ENCODE peak calls at places on chromosome 17, in eight cellular contexts. S is PC-9; C is endothelial cell; N is MG63; Q is progenitor cell of endocrine pancreas; F is GM04504; P is stimulated activated CD4-positive, alpha-beta T cell treated with anti-CD3 and anti-CD28 coated beads, Interleukin-4, amount 100 ng/mL, for 4 hours; O is left ventricle myocardium inferior. X is an unnamed sample.

GRCh38 chr17:21302711-21303425 is 18.4 kb downstream of the MAP2K3 start:
- DNase-seq in S (no peak), C (no peak), N (no peak), Q (no peak), F (no peak), P (no peak), O (no peak), X (no peak)

GRCh38 chr17:42698736-42699414 is 16.5 kb downstream of the CNTNAP1 start:
- DNase-seq in S (no peak), C (no peak), N (peak), Q (no peak), F (peak), P (no peak), O (peak), X (no peak)

GRCh38 chr17:60154616-60155426 is 5.0 kb downstream of the CA4 start:
- DNase-seq in S (peak), C (no peak), N (peak), Q (no peak), F (peak), P (no peak), O (no peak), X (no peak)

GRCh38 chr17:14432058-14432457 is 131.2 kb downstream of the HS3ST3B1 start:
- DNase-seq in S (no peak), C (no peak), N (no peak), Q (no peak), F (no peak), P (no peak), O (no peak), X (no peak)

GRCh38 chr17:50993544-50993943 is 127.1 kb downstream of the SPAG9 start:
- DNase-seq in S (no peak), C (no peak), N (no peak), Q (no peak), F (no peak), P (peak), O (no peak), X (no peak)

GRCh38 chr17:46742539-46743270 is 75.8 kb downstream of the WNT3 start:
- DNase-seq in S (peak), C (no peak), N (peak), Q (no peak), F (peak), P (no peak), O (no peak), X (peak)

GRCh38 chr17:45775576-45776011 is 8.5 kb upstream of the CRHR1 start:
- DNase-seq in S (peak), C (no peak), N (peak), Q (no peak), F (no peak), P (no peak), O (peak), X (no peak)

GRCh38 chr17:47305302-47305923 is 18.3 kb upstream of the EFCAB13 start:
- DNase-seq in S (peak), C (no peak), N (peak), Q (no peak), F (peak), P (no peak), O (no peak), X (peak)

GRCh38 chr17:66165537-66166123 is 26.3 kb downstream of the CEP112 start:
- DNase-seq in S (peak), C (peak), N (no peak), Q (no peak), F (peak), P (no peak), O (no peak), X (peak)

GRCh38 chr17:74512041-74512440 is 19.2 kb downstream of the CD300LB start:
- DNase-seq in S (no peak), C (no peak), N (peak), Q (no peak), F (no peak), P (no peak), O (peak), X (no peak)

GRCh38 chr17:22138861-22139469 is 446.6 kb downstream of the KCNJ18 start:
- DNase-seq in S (no peak), C (no peak), N (peak), Q (no peak), F (no peak), P (no peak), O (no peak), X (no peak)

GRCh38 chr17:1710807-1711553 is 803 bp upstream of the TLCD2 start:
- DNase-seq in S (no peak), C (no peak), N (no peak), Q (no peak), F (no peak), P (no peak), O (no peak), X (no peak)

GRCh38 chr17:75822119-75822799 is 21.9 kb downstream of the UNC13D start:
- DNase-seq in S (no peak), C (no peak), N (no peak), Q (no peak), F (no peak), P (peak), O (no peak), X (no peak)

GRCh38 chr17:65261152-65261551 is 124.0 kb downstream of the RGS9 start:
- DNase-seq in S (no peak), C (peak), N (no peak), Q (no peak), F (no peak), P (no peak), O (no peak), X (no peak)

GRCh38 chr17:10447035-10447931 is 22.1 kb downstream of the MYH4 start:
- DNase-seq in S (no peak), C (no peak), N (no peak), Q (no peak), F (no peak), P (no peak), O (no peak), X (no peak)

GRCh38 chr17:7992924-7993323 is 9.5 kb upstream of the GUCY2D start:
- DNase-seq in S (no peak), C (no peak), N (no peak), Q (no peak), F (no peak), P (no peak), O (no peak), X (no peak)

GRCh38 chr17:732788-733720 is 658 bp downstream of the TLCD3A start:
- DNase-seq in S (peak), C (no peak), N (peak), Q (no peak), F (no peak), P (peak), O (peak), X (no peak)

GRCh38 chr17:45118691-45119090 is 13.6 kb downstream of the PLCD3 start:
- DNase-seq in S (no peak), C (no peak), N (no peak), Q (no peak), F (no peak), P (no peak), O (no peak), X (no peak)

GRCh38 chr17:42097691-42098661 is at the start of gene ZNF385C:
- DNase-seq in S (no peak), C (peak), N (no peak), Q (no peak), F (no peak), P (peak), O (no peak), X (no peak)

GRCh38 chr17:71765437-71765836 is 355.4 kb upstream of the SOX9 start:
- DNase-seq in S (no peak), C (no peak), N (no peak), Q (no peak), F (no peak), P (no peak), O (no peak), X (no peak)

GRCh38 chr17:39235555-39236221 is 9.9 kb upstream of the STAC2 start:
- DNase-seq in S (no peak), C (peak), N (peak), Q (no peak), F (no peak), P (peak), O (no peak), X (no peak)

GRCh38 chr17:74452027-74452840 is 14.2 kb upstream of the CD300A start:
- DNase-seq in S (no peak), C (no peak), N (no peak), Q (no peak), F (no peak), P (no peak), O (no peak), X (no peak)

GRCh38 chr17:73142763-73143395 is 21.9 kb upstream of the SSTR2 start:
- DNase-seq in S (no peak), C (no peak), N (no peak), Q (no peak), F (no peak), P (no peak), O (no peak), X (no peak)

GRCh38 chr17:68292689-68293040 is 1.4 kb downstream of the ARSG start:
- DNase-seq in S (no peak), C (no peak), N (no peak), Q (no peak), F (no peak), P (no peak), O (no peak), X (no peak)

GRCh38 chr17:60231691-60232090 is 81.9 kb downstream of the CA4 start:
- DNase-seq in S (no peak), C (no peak), N (no peak), Q (no peak), F (peak), P (no peak), O (no peak), X (no peak)

GRCh38 chr17:42010898-42011516 is 6.2 kb downstream of the DNAJC7 start:
- DNase-seq in S (no peak), C (no peak), N (peak), Q (no peak), F (no peak), P (no peak), O (no peak), X (no peak)

GRCh38 chr17:75642221-75643032 is 9.2 kb downstream of the SMIM5 start:
- DNase-seq in S (peak), C (no peak), N (no peak), Q (no peak), F (no peak), P (no peak), O (no peak), X (no peak)

GRCh38 chr17:80956321-80957190 is 35.1 kb upstream of the CHMP6 start:
- DNase-seq in S (no peak), C (no peak), N (no peak), Q (no peak), F (no peak), P (no peak), O (no peak), X (no peak)

GRCh38 chr17:76524598-76525512 is 12.7 kb downstream of the CYGB start:
- DNase-seq in S (no peak), C (no peak), N (peak), Q (no peak), F (no peak), P (no peak), O (peak), X (no peak)

GRCh38 chr17:45222994-45223540 is 1.4 kb downstream of the FMNL1 start:
- DNase-seq in S (no peak), C (no peak), N (no peak), Q (no peak), F (no peak), P (no peak), O (no peak), X (no peak)

GRCh38 chr17:15947331-15947730 is 2.4 kb downstream of the ADORA2B start:
- DNase-seq in S (peak), C (no peak), N (peak), Q (no peak), F (no peak), P (no peak), O (no peak), X (no peak)

GRCh38 chr17:19354123-19354522 is 8.4 kb downstream of the B9D1 start:
- DNase-seq in S (no peak), C (no peak), N (peak), Q (no peak), F (peak), P (no peak), O (no peak), X (peak)

GRCh38 chr17:21129023-21129681 is 2.4 kb downstream of the DHRS7B start:
- DNase-seq in S (peak), C (peak), N (no peak), Q (no peak), F (peak), P (no peak), O (no peak), X (no peak)

GRCh38 chr17:81080056-81080455 is 45.1 kb downstream of the BAIAP2 start:
- DNase-seq in S (no peak), C (no peak), N (no peak), Q (no peak), F (no peak), P (no peak), O (no peak), X (no peak)

GRCh38 chr17:81665205-81666091 is 957 bp downstream of the OXLD1 start:
- DNase-seq in S (peak), C (no peak), N (peak), Q (no peak), F (no peak), P (peak), O (no peak), X (no peak)

GRCh38 chr17:15498107-15498506 is 30.7 kb upstream of the CDRT4 start:
- DNase-seq in S (no peak), C (no peak), N (no peak), Q (no peak), F (no peak), P (no peak), O (no peak), X (no peak)

GRCh38 chr17:45061606-45062205 is 589 bp downstream of the NMT1 start:
- DNase-seq in S (no peak), C (no peak), N (no peak), Q (no peak), F (no peak), P (no peak), O (no peak), X (no peak)